ENCODE peak calls at places on chromosomes 4 and X, in nine cellular contexts. One of them, this sample, is unnamed.

GRCh38 chrX:124504106-124504983 is 158.0 kb downstream of the SH2D1A start:
- DNase-seq in fibroblast of the aortic adventitia: no peak
- DNase-seq in activated T-cell treated with anti-CD3 and anti-CD28 coated beads for 1 hour: no peak
- DNase-seq in HTR-8/SVneo: no peak
- DNase-seq in iPS-NIHi11: no peak
- DNase-seq in NT2/D1: no peak
- DNase-seq in stimulated activated CD4-positive, alpha-beta T cell treated with anti-CD3 and anti-CD28 coated beads, Interleukin-4, amount 100 ng/mL, for 48 hours: no peak
- DNase-seq in transverse colon: no peak
- DNase-seq in hippocampal formation: no peak
- DNase-seq in this sample: no peak

GRCh38 chr4:108492816-108493595 is 127.4 kb upstream of the RPL34 start:
- DNase-seq in fibroblast of the aortic adventitia: peak
- DNase-seq in activated T-cell treated with anti-CD3 and anti-CD28 coated beads for 1 hour: no peak
- DNase-seq in HTR-8/SVneo: no peak
- DNase-seq in iPS-NIHi11: peak
- DNase-seq in NT2/D1: peak
- DNase-seq in stimulated activated CD4-positive, alpha-beta T cell treated with anti-CD3 and anti-CD28 coated beads, Interleukin-4, amount 100 ng/mL, for 48 hours: peak
- DNase-seq in transverse colon: peak
- DNase-seq in hippocampal formation: no peak
- DNase-seq in this sample: peak

GRCh38 chrX:133254666-133255065 is 36.5 kb upstream of the TFDP3 start:
- DNase-seq in fibroblast of the aortic adventitia: peak
- DNase-seq in activated T-cell treated with anti-CD3 and anti-CD28 coated beads for 1 hour: no peak
- DNase-seq in HTR-8/SVneo: no peak
- DNase-seq in iPS-NIHi11: no peak
- DNase-seq in NT2/D1: no peak
- DNase-seq in stimulated activated CD4-positive, alpha-beta T cell treated with anti-CD3 and anti-CD28 coated beads, Interleukin-4, amount 100 ng/mL, for 48 hours: no peak
- DNase-seq in transverse colon: no peak
- DNase-seq in hippocampal formation: no peak
- DNase-seq in this sample: no peak

GRCh38 chr4:25792843-25793242 is 69.9 kb downstream of the SEL1L3 start:
- DNase-seq in fibroblast of the aortic adventitia: no peak
- DNase-seq in activated T-cell treated with anti-CD3 and anti-CD28 coated beads for 1 hour: no peak
- DNase-seq in HTR-8/SVneo: no peak
- DNase-seq in iPS-NIHi11: no peak
- DNase-seq in NT2/D1: no peak
- DNase-seq in stimulated activated CD4-positive, alpha-beta T cell treated with anti-CD3 and anti-CD28 coated beads, Interleukin-4, amount 100 ng/mL, for 48 hours: no peak
- DNase-seq in transverse colon: no peak
- DNase-seq in hippocampal formation: no peak
- DNase-seq in this sample: no peak

GRCh38 chr4:120353235-120353634 is 286.6 kb upstream of the MAD2L1 start:
- DNase-seq in fibroblast of the aortic adventitia: no peak
- DNase-seq in activated T-cell treated with anti-CD3 and anti-CD28 coated beads for 1 hour: no peak
- DNase-seq in HTR-8/SVneo: no peak
- DNase-seq in iPS-NIHi11: no peak
- DNase-seq in NT2/D1: no peak
- DNase-seq in stimulated activated CD4-positive, alpha-beta T cell treated with anti-CD3 and anti-CD28 coated beads, Interleukin-4, amount 100 ng/mL, for 48 hours: no peak
- DNase-seq in transverse colon: no peak
- DNase-seq in hippocampal formation: no peak
- DNase-seq in this sample: no peak

GRCh38 chr4:106763044-106763443 is 273.1 kb downstream of the DKK2 start:
- DNase-seq in fibroblast of the aortic adventitia: peak
- DNase-seq in activated T-cell treated with anti-CD3 and anti-CD28 coated beads for 1 hour: no peak
- DNase-seq in HTR-8/SVneo: no peak
- DNase-seq in iPS-NIHi11: no peak
- DNase-seq in NT2/D1: no peak
- DNase-seq in stimulated activated CD4-positive, alpha-beta T cell treated with anti-CD3 and anti-CD28 coated beads, Interleukin-4, amount 100 ng/mL, for 48 hours: no peak
- DNase-seq in transverse colon: no peak
- DNase-seq in hippocampal formation: no peak
- DNase-seq in this sample: peak

GRCh38 chr4:148007789-148008188 is 275.9 kb downstream of the ARHGAP10 start:
- DNase-seq in fibroblast of the aortic adventitia: no peak
- DNase-seq in activated T-cell treated with anti-CD3 and anti-CD28 coated beads for 1 hour: no peak
- DNase-seq in HTR-8/SVneo: no peak
- DNase-seq in iPS-NIHi11: no peak
- DNase-seq in NT2/D1: no peak
- DNase-seq in stimulated activated CD4-positive, alpha-beta T cell treated with anti-CD3 and anti-CD28 coated beads, Interleukin-4, amount 100 ng/mL, for 48 hours: no peak
- DNase-seq in transverse colon: no peak
- DNase-seq in hippocampal formation: no peak
- DNase-seq in this sample: no peak

GRCh38 chrX:68735266-68735665 is 87.8 kb downstream of the STARD8 start:
- DNase-seq in fibroblast of the aortic adventitia: no peak
- DNase-seq in activated T-cell treated with anti-CD3 and anti-CD28 coated beads for 1 hour: no peak
- DNase-seq in HTR-8/SVneo: no peak
- DNase-seq in iPS-NIHi11: no peak
- DNase-seq in NT2/D1: no peak
- DNase-seq in stimulated activated CD4-positive, alpha-beta T cell treated with anti-CD3 and anti-CD28 coated beads, Interleukin-4, amount 100 ng/mL, for 48 hours: no peak
- DNase-seq in transverse colon: no peak
- DNase-seq in hippocampal formation: no peak
- DNase-seq in this sample: no peak

GRCh38 chr4:6749340-6750171 is 33.0 kb upstream of the KIAA0232 start:
- DNase-seq in fibroblast of the aortic adventitia: peak
- DNase-seq in activated T-cell treated with anti-CD3 and anti-CD28 coated beads for 1 hour: no peak
- DNase-seq in HTR-8/SVneo: peak
- DNase-seq in iPS-NIHi11: peak
- DNase-seq in NT2/D1: no peak
- DNase-seq in stimulated activated CD4-positive, alpha-beta T cell treated with anti-CD3 and anti-CD28 coated beads, Interleukin-4, amount 100 ng/mL, for 48 hours: no peak
- DNase-seq in transverse colon: peak
- DNase-seq in hippocampal formation: no peak
- DNase-seq in this sample: peak

GRCh38 chrX:154039577-154039976 is 19.9 kb upstream of the IRAK1 start:
- DNase-seq in fibroblast of the aortic adventitia: no peak
- DNase-seq in activated T-cell treated with anti-CD3 and anti-CD28 coated beads for 1 hour: no peak
- DNase-seq in HTR-8/SVneo: no peak
- DNase-seq in iPS-NIHi11: no peak
- DNase-seq in NT2/D1: no peak
- DNase-seq in stimulated activated CD4-positive, alpha-beta T cell treated with anti-CD3 and anti-CD28 coated beads, Interleukin-4, amount 100 ng/mL, for 48 hours: no peak
- DNase-seq in transverse colon: no peak
- DNase-seq in hippocampal formation: no peak
- DNase-seq in this sample: no peak

GRCh38 chr4:7607156-7607910 is 172.6 kb upstream of the PSAPL1 start:
- DNase-seq in fibroblast of the aortic adventitia: no peak
- DNase-seq in activated T-cell treated with anti-CD3 and anti-CD28 coated beads for 1 hour: no peak
- DNase-seq in HTR-8/SVneo: no peak
- DNase-seq in iPS-NIHi11: no peak
- DNase-seq in NT2/D1: no peak
- DNase-seq in stimulated activated CD4-positive, alpha-beta T cell treated with anti-CD3 and anti-CD28 coated beads, Interleukin-4, amount 100 ng/mL, for 48 hours: no peak
- DNase-seq in transverse colon: no peak
- DNase-seq in hippocampal formation: no peak
- DNase-seq in this sample: no peak

GRCh38 chrX:85851418-85851817 is 195.9 kb downstream of the CHM start:
- DNase-seq in fibroblast of the aortic adventitia: no peak
- DNase-seq in activated T-cell treated with anti-CD3 and anti-CD28 coated beads for 1 hour: no peak
- DNase-seq in HTR-8/SVneo: no peak
- DNase-seq in iPS-NIHi11: peak
- DNase-seq in NT2/D1: no peak
- DNase-seq in stimulated activated CD4-positive, alpha-beta T cell treated with anti-CD3 and anti-CD28 coated beads, Interleukin-4, amount 100 ng/mL, for 48 hours: no peak
- DNase-seq in transverse colon: peak
- DNase-seq in hippocampal formation: no peak
- DNase-seq in this sample: peak

GRCh38 chr4:22179124-22179874 is 230.7 kb upstream of the KCNIP4 start:
- DNase-seq in fibroblast of the aortic adventitia: peak
- DNase-seq in activated T-cell treated with anti-CD3 and anti-CD28 coated beads for 1 hour: no peak
- DNase-seq in HTR-8/SVneo: peak
- DNase-seq in iPS-NIHi11: no peak
- DNase-seq in NT2/D1: no peak
- DNase-seq in stimulated activated CD4-positive, alpha-beta T cell treated with anti-CD3 and anti-CD28 coated beads, Interleukin-4, amount 100 ng/mL, for 48 hours: no peak
- DNase-seq in transverse colon: no peak
- DNase-seq in hippocampal formation: peak
- DNase-seq in this sample: no peak

GRCh38 chr4:112031712-112032328 is 113.4 kb upstream of the FAM241A start:
- DNase-seq in fibroblast of the aortic adventitia: peak
- DNase-seq in activated T-cell treated with anti-CD3 and anti-CD28 coated beads for 1 hour: no peak
- DNase-seq in HTR-8/SVneo: peak
- DNase-seq in iPS-NIHi11: peak
- DNase-seq in NT2/D1: no peak
- DNase-seq in stimulated activated CD4-positive, alpha-beta T cell treated with anti-CD3 and anti-CD28 coated beads, Interleukin-4, amount 100 ng/mL, for 48 hours: no peak
- DNase-seq in transverse colon: peak
- DNase-seq in hippocampal formation: peak
- DNase-seq in this sample: peak

GRCh38 chr4:1572964-1573720 is 111.0 kb downstream of the FAM53A start:
- DNase-seq in fibroblast of the aortic adventitia: no peak
- DNase-seq in activated T-cell treated with anti-CD3 and anti-CD28 coated beads for 1 hour: no peak
- DNase-seq in HTR-8/SVneo: no peak
- DNase-seq in iPS-NIHi11: no peak
- DNase-seq in NT2/D1: no peak
- DNase-seq in stimulated activated CD4-positive, alpha-beta T cell treated with anti-CD3 and anti-CD28 coated beads, Interleukin-4, amount 100 ng/mL, for 48 hours: no peak
- DNase-seq in transverse colon: no peak
- DNase-seq in hippocampal formation: no peak
- DNase-seq in this sample: no peak

GRCh38 chrX:64739792-64740378 is 236.4 kb downstream of the ZC4H2 start:
- DNase-seq in fibroblast of the aortic adventitia: no peak
- DNase-seq in activated T-cell treated with anti-CD3 and anti-CD28 coated beads for 1 hour: no peak
- DNase-seq in HTR-8/SVneo: no peak
- DNase-seq in iPS-NIHi11: no peak
- DNase-seq in NT2/D1: no peak
- DNase-seq in stimulated activated CD4-positive, alpha-beta T cell treated with anti-CD3 and anti-CD28 coated beads, Interleukin-4, amount 100 ng/mL, for 48 hours: no peak
- DNase-seq in transverse colon: peak
- DNase-seq in hippocampal formation: no peak
- DNase-seq in this sample: no peak

GRCh38 chr4:83252782-83253405 is 31.7 kb downstream of the COQ2 start:
- DNase-seq in fibroblast of the aortic adventitia: peak
- DNase-seq in activated T-cell treated with anti-CD3 and anti-CD28 coated beads for 1 hour: peak
- DNase-seq in HTR-8/SVneo: peak
- DNase-seq in iPS-NIHi11: peak
- DNase-seq in NT2/D1: peak
- DNase-seq in stimulated activated CD4-positive, alpha-beta T cell treated with anti-CD3 and anti-CD28 coated beads, Interleukin-4, amount 100 ng/mL, for 48 hours: peak
- DNase-seq in transverse colon: peak
- DNase-seq in hippocampal formation: no peak
- DNase-seq in this sample: peak

GRCh38 chr4:168631241-168632151 is 134.6 kb downstream of the PALLD start:
- DNase-seq in fibroblast of the aortic adventitia: peak
- DNase-seq in activated T-cell treated with anti-CD3 and anti-CD28 coated beads for 1 hour: no peak
- DNase-seq in HTR-8/SVneo: peak
- DNase-seq in iPS-NIHi11: peak
- DNase-seq in NT2/D1: peak
- DNase-seq in stimulated activated CD4-positive, alpha-beta T cell treated with anti-CD3 and anti-CD28 coated beads, Interleukin-4, amount 100 ng/mL, for 48 hours: no peak
- DNase-seq in transverse colon: peak
- DNase-seq in hippocampal formation: no peak
- DNase-seq in this sample: peak

GRCh38 chr4:22203436-22204011 is 255.0 kb upstream of the KCNIP4 start:
- DNase-seq in fibroblast of the aortic adventitia: peak
- DNase-seq in activated T-cell treated with anti-CD3 and anti-CD28 coated beads for 1 hour: no peak
- DNase-seq in HTR-8/SVneo: no peak
- DNase-seq in iPS-NIHi11: no peak
- DNase-seq in NT2/D1: no peak
- DNase-seq in stimulated activated CD4-positive, alpha-beta T cell treated with anti-CD3 and anti-CD28 coated beads, Interleukin-4, amount 100 ng/mL, for 48 hours: no peak
- DNase-seq in transverse colon: no peak
- DNase-seq in hippocampal formation: no peak
- DNase-seq in this sample: no peak

GRCh38 chr4:164789047-164789446 is 35.1 kb downstream of the SMIM31 start:
- DNase-seq in fibroblast of the aortic adventitia: no peak
- DNase-seq in activated T-cell treated with anti-CD3 and anti-CD28 coated beads for 1 hour: no peak
- DNase-seq in HTR-8/SVneo: no peak
- DNase-seq in iPS-NIHi11: no peak
- DNase-seq in NT2/D1: no peak
- DNase-seq in stimulated activated CD4-positive, alpha-beta T cell treated with anti-CD3 and anti-CD28 coated beads, Interleukin-4, amount 100 ng/mL, for 48 hours: no peak
- DNase-seq in transverse colon: no peak
- DNase-seq in hippocampal formation: no peak
- DNase-seq in this sample: no peak

GRCh38 chr4:53558061-53558801 is 33.1 kb downstream of the LNX1 start:
- DNase-seq in fibroblast of the aortic adventitia: peak
- DNase-seq in activated T-cell treated with anti-CD3 and anti-CD28 coated beads for 1 hour: no peak
- DNase-seq in HTR-8/SVneo: no peak
- DNase-seq in iPS-NIHi11: no peak
- DNase-seq in NT2/D1: no peak
- DNase-seq in stimulated activated CD4-positive, alpha-beta T cell treated with anti-CD3 and anti-CD28 coated beads, Interleukin-4, amount 100 ng/mL, for 48 hours: no peak
- DNase-seq in transverse colon: no peak
- DNase-seq in hippocampal formation: peak
- DNase-seq in this sample: peak

GRCh38 chr4:76365636-76366035 is 55.3 kb downstream of the CCDC158 start:
- DNase-seq in fibroblast of the aortic adventitia: peak
- DNase-seq in activated T-cell treated with anti-CD3 and anti-CD28 coated beads for 1 hour: no peak
- DNase-seq in HTR-8/SVneo: no peak
- DNase-seq in iPS-NIHi11: no peak
- DNase-seq in NT2/D1: no peak
- DNase-seq in stimulated activated CD4-positive, alpha-beta T cell treated with anti-CD3 and anti-CD28 coated beads, Interleukin-4, amount 100 ng/mL, for 48 hours: no peak
- DNase-seq in transverse colon: no peak
- DNase-seq in hippocampal formation: no peak
- DNase-seq in this sample: no peak

GRCh38 chr4:78059524-78059889 is 2.4 kb downstream of the FRAS1 start:
- DNase-seq in fibroblast of the aortic adventitia: peak
- DNase-seq in activated T-cell treated with anti-CD3 and anti-CD28 coated beads for 1 hour: no peak
- DNase-seq in HTR-8/SVneo: peak
- DNase-seq in iPS-NIHi11: peak
- DNase-seq in NT2/D1: peak
- DNase-seq in stimulated activated CD4-positive, alpha-beta T cell treated with anti-CD3 and anti-CD28 coated beads, Interleukin-4, amount 100 ng/mL, for 48 hours: no peak
- DNase-seq in transverse colon: peak
- DNase-seq in hippocampal formation: peak
- DNase-seq in this sample: peak

This sample was measured in T47D.